ENCODE peak calls at places on chromosomes 5 and 9, in six cellular contexts. One of them, this sample, is unnamed.

GRCh38 chr5:76389513-76390154 is 13.5 kb upstream of the IQGAP2 start:
- DNase-seq in HCT116: no peak
- DNase-seq in K562: no peak
- DNase-seq in GM12878: no peak
- DNase-seq in WTC11: no peak
- DNase-seq in HepG2: peak
- DNase-seq in this sample: no peak

GRCh38 chr9:132319421-132320110 is 35.2 kb downstream of the SETX start:
- DNase-seq in HepG2: no peak
- DNase-seq in GM12878: no peak
- DNase-seq in HCT116: no peak
- DNase-seq in WTC11: no peak
- DNase-seq in K562: no peak
- DNase-seq in this sample: no peak

GRCh38 chr5:74075496-74075895 is 449.5 kb downstream of the ARHGEF28 start:
- DNase-seq in HepG2: no peak
- DNase-seq in K562: no peak
- DNase-seq in WTC11: no peak
- DNase-seq in GM12878: no peak
- DNase-seq in HCT116: no peak
- DNase-seq in this sample: no peak

GRCh38 chr9:94743035-94743954 is 16.8 kb downstream of the AOPEP start:
- DNase-seq in HepG2: no peak
- DNase-seq in WTC11: no peak
- DNase-seq in K562: no peak
- DNase-seq in HCT116: no peak
- DNase-seq in GM12878: no peak
- DNase-seq in this sample: no peak

GRCh38 chr5:61429906-61430305 is 97.8 kb downstream of the ZSWIM6 start:
- DNase-seq in GM12878: no peak
- DNase-seq in HCT116: no peak
- DNase-seq in WTC11: no peak
- DNase-seq in HepG2: no peak
- DNase-seq in K562: no peak
- DNase-seq in this sample: no peak

GRCh38 chr5:9439651-9440292 is 106.1 kb downstream of the SEMA5A start:
- DNase-seq in GM12878: no peak
- DNase-seq in WTC11: no peak
- DNase-seq in K562: no peak
- DNase-seq in HepG2: no peak
- DNase-seq in HCT116: no peak
- DNase-seq in this sample: no peak

GRCh38 chr5:2553611-2554010 is 197.9 kb downstream of the IRX2 start:
- DNase-seq in K562: no peak
- DNase-seq in WTC11: no peak
- DNase-seq in HCT116: no peak
- DNase-seq in HepG2: no peak
- DNase-seq in GM12878: no peak
- DNase-seq in this sample: no peak

GRCh38 chr5:51621156-51621555 is 237.9 kb downstream of the ISL1 start:
- DNase-seq in WTC11: no peak
- DNase-seq in HepG2: no peak
- DNase-seq in K562: no peak
- DNase-seq in HCT116: no peak
- DNase-seq in GM12878: no peak
- DNase-seq in this sample: no peak

GRCh38 chr5:9440517-9440916 is 105.4 kb downstream of the SEMA5A start:
- DNase-seq in GM12878: no peak
- DNase-seq in K562: no peak
- DNase-seq in HepG2: no peak
- DNase-seq in WTC11: no peak
- DNase-seq in HCT116: no peak
- DNase-seq in this sample: no peak

GRCh38 chr5:124644138-124644537 is 102.3 kb downstream of the ZNF608 start:
- DNase-seq in HepG2: no peak
- DNase-seq in WTC11: no peak
- DNase-seq in K562: peak
- DNase-seq in GM12878: no peak
- DNase-seq in HCT116: no peak
- DNase-seq in this sample: no peak

GRCh38 chr5:153276151-153276550 is 214.3 kb upstream of the GRIA1 start:
- DNase-seq in WTC11: peak
- DNase-seq in K562: peak
- DNase-seq in GM12878: no peak
- DNase-seq in HCT116: no peak
- DNase-seq in HepG2: peak
- DNase-seq in this sample: peak

GRCh38 chr9:136119259-136120118 is 814 bp upstream of the TMEM250 start:
- DNase-seq in GM12878: no peak
- DNase-seq in K562: peak
- DNase-seq in HepG2: peak
- DNase-seq in WTC11: peak
- DNase-seq in HCT116: no peak
- DNase-seq in this sample: no peak

GRCh38 chr5:1763548-1763911 is 36.1 kb downstream of the MRPL36 start:
- DNase-seq in WTC11: peak
- DNase-seq in HCT116: peak
- DNase-seq in HepG2: peak
- DNase-seq in GM12878: no peak
- DNase-seq in K562: peak
- DNase-seq in this sample: peak

GRCh38 chr9:90872835-90873294 is 71.2 kb downstream of the SYK start:
- DNase-seq in HCT116: no peak
- DNase-seq in K562: no peak
- DNase-seq in HepG2: no peak
- DNase-seq in GM12878: no peak
- DNase-seq in WTC11: no peak
- DNase-seq in this sample: no peak

GRCh38 chr5:143582869-143583268 is 179.4 kb upstream of the NR3C1 start:
- DNase-seq in WTC11: no peak
- DNase-seq in HepG2: no peak
- DNase-seq in HCT116: no peak
- DNase-seq in GM12878: no peak
- DNase-seq in K562: peak
- DNase-seq in this sample: no peak

GRCh38 chr9:78121488-78121887 is 89.9 kb upstream of the GNAQ start:
- DNase-seq in K562: peak
- DNase-seq in WTC11: peak
- DNase-seq in GM12878: no peak
- DNase-seq in HepG2: peak
- DNase-seq in HCT116: peak
- DNase-seq in this sample: peak

GRCh38 chr5:6262651-6263363 is 115.5 kb downstream of the MED10 start:
- DNase-seq in GM12878: no peak
- DNase-seq in HCT116: no peak
- DNase-seq in WTC11: no peak
- DNase-seq in HepG2: no peak
- DNase-seq in K562: no peak
- DNase-seq in this sample: no peak

GRCh38 chr9:129089246-129089645 is 8.3 kb downstream of the DOLPP1 start:
- DNase-seq in HCT116: no peak
- DNase-seq in GM12878: no peak
- DNase-seq in WTC11: no peak
- DNase-seq in HepG2: no peak
- DNase-seq in K562: no peak
- DNase-seq in this sample: no peak

GRCh38 chr5:77518304-77518703 is 26.2 kb upstream of the WDR41 start:
- DNase-seq in K562: peak
- DNase-seq in WTC11: no peak
- DNase-seq in GM12878: no peak
- DNase-seq in HepG2: peak
- DNase-seq in HCT116: peak
- DNase-seq in this sample: no peak

GRCh38 chr5:150636391-150637244 is 3.8 kb upstream of the SYNPO start:
- DNase-seq in HCT116: no peak
- DNase-seq in HepG2: no peak
- DNase-seq in K562: no peak
- DNase-seq in WTC11: no peak
- DNase-seq in GM12878: no peak
- DNase-seq in this sample: no peak

GRCh38 chr5:13653709-13654108 is 290.8 kb downstream of the DNAH5 start:
- DNase-seq in K562: no peak
- DNase-seq in HCT116: no peak
- DNase-seq in HepG2: no peak
- DNase-seq in GM12878: no peak
- DNase-seq in WTC11: no peak
- DNase-seq in this sample: no peak

GRCh38 chr5:98911221-98912040 is 17.4 kb downstream of the CHD1 start:
- DNase-seq in GM12878: no peak
- DNase-seq in K562: no peak
- DNase-seq in HCT116: no peak
- DNase-seq in HepG2: no peak
- DNase-seq in WTC11: no peak
- DNase-seq in this sample: no peak

GRCh38 chr5:98905857-98906688 is 22.7 kb downstream of the CHD1 start:
- DNase-seq in HCT116: no peak
- DNase-seq in HepG2: peak
- DNase-seq in WTC11: no peak
- DNase-seq in GM12878: no peak
- DNase-seq in K562: peak
- DNase-seq in this sample: no peak

GRCh38 chr5:98907951-98908350 is 20.9 kb downstream of the CHD1 start:
- DNase-seq in HepG2: no peak
- DNase-seq in WTC11: no peak
- DNase-seq in HCT116: no peak
- DNase-seq in GM12878: no peak
- DNase-seq in K562: no peak
- DNase-seq in this sample: no peak

GRCh38 chr5:98906756-98907355 is 22.0 kb downstream of the CHD1 start:
- DNase-seq in HCT116: no peak
- DNase-seq in HepG2: no peak
- DNase-seq in K562: no peak
- DNase-seq in GM12878: no peak
- DNase-seq in WTC11: no peak
- DNase-seq in this sample: no peak

DNA sequence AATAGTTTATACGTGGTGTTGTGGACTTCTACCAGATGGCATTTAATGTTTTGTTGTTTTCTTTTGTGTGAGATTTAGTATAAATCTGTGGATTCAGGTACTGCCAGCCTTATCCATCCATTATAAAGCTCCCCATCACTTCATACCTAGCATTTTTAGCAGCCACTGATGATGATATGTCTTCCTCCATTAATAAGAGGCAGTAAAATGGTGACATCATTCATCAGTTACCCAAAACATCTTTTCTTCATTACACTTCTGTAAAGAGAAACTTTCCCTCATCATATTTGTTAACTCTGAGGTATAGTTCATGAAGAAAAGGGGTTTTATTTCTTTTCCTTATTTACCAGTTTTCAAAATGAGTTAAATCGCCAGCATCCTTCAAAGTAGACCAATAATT is 19.4 kb downstream of the CHD1 start:
- DNase-seq in HCT116: no peak
- DNase-seq in WTC11: no peak
- DNase-seq in K562: no peak
- DNase-seq in GM12878: no peak
- DNase-seq in HepG2: no peak
- DNase-seq in this sample: no peak
- TF ChIP-seq ATF3 in HCT116: no peak
- TF ChIP-seq ATF3 in WTC11: no peak
- TF ChIP-seq ATF3 in K562: peak
- TF ChIP-seq ATF3 in GM12878: no peak
- TF ChIP-seq ATF3 in HepG2: no peak
- TF ChIP-seq ATF3 in this sample: no peak

GRCh38 chr5:72070519-72070918 is 36.8 kb upstream of the MAP1B start:
- DNase-seq in WTC11: peak
- DNase-seq in GM12878: no peak
- DNase-seq in HepG2: no peak
- DNase-seq in HCT116: no peak
- DNase-seq in K562: no peak
- DNase-seq in this sample: no peak
- TF ChIP-seq ATF3 in WTC11: no peak
- TF ChIP-seq ATF3 in GM12878: no peak
- TF ChIP-seq ATF3 in HepG2: no peak
- TF ChIP-seq ATF3 in HCT116: no peak
- TF ChIP-seq ATF3 in K562: no peak
- TF ChIP-seq ATF3 in this sample: no peak

GRCh38 chr5:160263326-160263850 is 34.1 kb downstream of the FABP6 start:
- DNase-seq in GM12878: no peak
- DNase-seq in WTC11: no peak
- DNase-seq in K562: no peak
- DNase-seq in HepG2: no peak
- DNase-seq in HCT116: no peak
- DNase-seq in this sample: no peak

GRCh38 chr5:160260006-160260775 is 30.9 kb downstream of the FABP6 start:
- DNase-seq in WTC11: no peak
- DNase-seq in HCT116: no peak
- DNase-seq in K562: no peak
- DNase-seq in HepG2: no peak
- DNase-seq in GM12878: no peak
- DNase-seq in this sample: no peak

GRCh38 chr5:160260881-160261815 is 31.8 kb downstream of the FABP6 start:
- DNase-seq in WTC11: no peak
- DNase-seq in HepG2: peak
- DNase-seq in GM12878: no peak
- DNase-seq in K562: peak
- DNase-seq in HCT116: no peak
- DNase-seq in this sample: no peak

GRCh38 chr5:160262151-160262550 is 32.8 kb downstream of the FABP6 start:
- DNase-seq in K562: no peak
- DNase-seq in GM12878: no peak
- DNase-seq in HepG2: peak
- DNase-seq in HCT116: no peak
- DNase-seq in WTC11: no peak
- DNase-seq in this sample: no peak

GRCh38 chr5:160262665-160263064 is 33.4 kb downstream of the FABP6 start:
- DNase-seq in GM12878: no peak
- DNase-seq in K562: peak
- DNase-seq in HCT116: no peak
- DNase-seq in HepG2: no peak
- DNase-seq in WTC11: no peak
- DNase-seq in this sample: no peak
- TF ChIP-seq ATF3 in GM12878: no peak
- TF ChIP-seq ATF3 in K562: no peak
- TF ChIP-seq ATF3 in HCT116: no peak
- TF ChIP-seq ATF3 in HepG2: no peak
- TF ChIP-seq ATF3 in WTC11: no peak
- TF ChIP-seq ATF3 in this sample: no peak

GRCh38 chr5:36359267-36359666 is 57.6 kb upstream of the RANBP3L start:
- DNase-seq in HCT116: no peak
- DNase-seq in HepG2: no peak
- DNase-seq in GM12878: no peak
- DNase-seq in K562: no peak
- DNase-seq in WTC11: no peak
- DNase-seq in this sample: no peak

GRCh38 chr5:36363101-36363500 is 61.4 kb upstream of the RANBP3L start:
- DNase-seq in HepG2: no peak
- DNase-seq in HCT116: no peak
- DNase-seq in WTC11: peak
- DNase-seq in GM12878: no peak
- DNase-seq in K562: no peak
- DNase-seq in this sample: no peak

GRCh38 chr5:36357391-36357790 is 55.7 kb upstream of the RANBP3L start:
- DNase-seq in HCT116: no peak
- DNase-seq in K562: no peak
- DNase-seq in WTC11: no peak
- DNase-seq in GM12878: no peak
- DNase-seq in HepG2: no peak
- DNase-seq in this sample: no peak

GRCh38 chr5:36356915-36357314 is 55.2 kb upstream of the RANBP3L start:
- DNase-seq in HepG2: no peak
- DNase-seq in HCT116: no peak
- DNase-seq in GM12878: no peak
- DNase-seq in WTC11: no peak
- DNase-seq in K562: no peak
- DNase-seq in this sample: no peak

GRCh38 chr5:36360311-36360710 is 58.6 kb upstream of the RANBP3L start:
- DNase-seq in GM12878: peak
- DNase-seq in WTC11: no peak
- DNase-seq in HCT116: no peak
- DNase-seq in K562: no peak
- DNase-seq in HepG2: no peak
- DNase-seq in this sample: no peak
- TF ChIP-seq ATF3 in GM12878: no peak
- TF ChIP-seq ATF3 in WTC11: no peak
- TF ChIP-seq ATF3 in HCT116: no peak
- TF ChIP-seq ATF3 in K562: no peak
- TF ChIP-seq ATF3 in HepG2: no peak
- TF ChIP-seq ATF3 in this sample: no peak